ENCODE peak calls at places on chromosomes 1 and 21, in nine cellular contexts. P, U, C, J, R, K, X, V and Z are unnamed samples. For H3K36me3 and H3K9me3, the result is how much of the 10 kb centered on the place peaks cover.

GRCh38 chr1:118615066-118615465 is 373.1 kb downstream of the TBX15 start:
- DNase-seq in P (no peak), U (no peak), C (no peak), J (no peak), R (no peak), K (no peak), X (no peak), V (no peak), Z (no peak)

GRCh38 chr1:204077979-204078696 is 5.2 kb downstream of the SOX13 start:
- DNase-seq in P (no peak), U (peak), C (no peak), J (no peak), R (peak), K (no peak), X (no peak), V (peak), Z (peak)

GRCh38 chr1:200075938-200076546 is 48.5 kb downstream of the NR5A2 start:
- DNase-seq in P (peak), U (peak), C (no peak), J (no peak), R (no peak), K (peak), X (peak), V (no peak), Z (peak)

GRCh38 chr1:25106981-25107642 is 125.2 kb downstream of the SYF2 start:
- DNase-seq in P (no peak), U (no peak), C (no peak), J (no peak), R (no peak), K (no peak), X (no peak), V (no peak), Z (no peak)

GRCh38 chr1:207826557-207827487 is 75.0 kb downstream of the CD46 start:
- DNase-seq in P (no peak), U (peak), C (no peak), J (peak), R (no peak), K (peak), X (no peak), V (no peak), Z (no peak)

GRCh38 chr1:95048332-95048731 is 24.4 kb downstream of the ALG14 start:
- DNase-seq in P (no peak), U (no peak), C (no peak), J (no peak), R (no peak), K (no peak), X (no peak), V (no peak), Z (no peak)

GRCh38 chr21:41659791-41660560 is 106.9 kb downstream of the RIPK4 start:
- DNase-seq in P (peak), U (peak), C (no peak), J (no peak), R (no peak), K (no peak), X (no peak), V (no peak), Z (no peak)

GRCh38 chr1:84406209-84406917 is 8.1 kb downstream of the DNASE2B start:
- DNase-seq in P (no peak), U (no peak), C (no peak), J (no peak), R (no peak), K (no peak), X (peak), V (no peak), Z (no peak)

GRCh38 chr1:150366416-150367296 is 2.7 kb downstream of the RPRD2 start:
- DNase-seq in P (no peak), U (peak), C (no peak), J (no peak), R (no peak), K (no peak), X (no peak), V (no peak), Z (no peak)

GRCh38 chr21:45146801-45147200 is 72.4 kb downstream of the ADARB1 start:
- DNase-seq in P (no peak), U (no peak), C (no peak), J (peak), R (no peak), K (no peak), X (no peak), V (no peak), Z (no peak)

GRCh38 chr1:2894381-2895041 is 93.0 kb upstream of the TTC34 start:
- DNase-seq in P (no peak), U (no peak), C (peak), J (no peak), R (no peak), K (no peak), X (no peak), V (no peak), Z (no peak)

GRCh38 chr1:180247061-180247460 is 17.0 kb downstream of the LHX4 start:
- DNase-seq in P (no peak), U (no peak), C (no peak), J (peak), R (no peak), K (no peak), X (no peak), V (no peak), Z (no peak)

GRCh38 chr1:14808768-14809167 is 210.3 kb downstream of the KAZN start:
- DNase-seq in P (no peak), U (no peak), C (no peak), J (no peak), R (no peak), K (no peak), X (no peak), V (no peak), Z (no peak)

GRCh38 chr1:195550071-195550862 is 1058.0 kb downstream of the KCNT2 start:
- DNase-seq in P (no peak), U (no peak), C (no peak), J (no peak), R (no peak), K (no peak), X (no peak), V (no peak), Z (no peak)

GRCh38 chr1:206461602-206462455 is 8.4 kb upstream of the IKBKE start:
- DNase-seq in P (peak), U (peak), C (peak), J (peak), R (peak), K (peak), X (peak), V (peak), Z (peak)

GRCh38 chr1:245874942-245875580 is 632.0 kb downstream of the SMYD3 start:
- DNase-seq in P (peak), U (peak), C (no peak), J (peak), R (peak), K (peak), X (no peak), V (no peak), Z (no peak)

GRCh38 chr1:211938473-211939080 is 96.8 kb downstream of the INTS7 start:
- DNase-seq in P (no peak), U (no peak), C (no peak), J (no peak), R (no peak), K (no peak), X (no peak), V (no peak), Z (no peak)

GRCh38 chr1:88983791-88984552 is 8.5 kb downstream of the KYAT3 start:
- DNase-seq in P (no peak), U (peak), C (peak), J (no peak), R (peak), K (no peak), X (peak), V (peak), Z (peak)

GRCh38 chr1:60035925-60036324 is 37.6 kb downstream of the C1orf87 start:
- DNase-seq in P (no peak), U (no peak), C (no peak), J (no peak), R (no peak), K (no peak), X (no peak), V (no peak), Z (no peak)

GRCh38 chr1:16998589-16998988 is 13.1 kb downstream of the ATP13A2 start:
- DNase-seq in P (no peak), U (no peak), C (no peak), J (no peak), R (no peak), K (no peak), X (no peak), V (no peak), Z (no peak)

GRCh38 chr1:17004466-17005364 is 7.0 kb downstream of the ATP13A2 start:
- DNase-seq in P (peak), U (no peak), C (no peak), J (no peak), R (no peak), K (no peak), X (no peak), V (no peak), Z (no peak)

GRCh38 chr1:17002524-17002902 is 9.2 kb downstream of the ATP13A2 start:
- DNase-seq in P (no peak), U (no peak), C (no peak), J (no peak), R (no peak), K (no peak), X (no peak), V (no peak), Z (no peak)

GRCh38 chr1:16999863-17000262 is 11.9 kb downstream of the ATP13A2 start:
- DNase-seq in P (no peak), U (no peak), C (no peak), J (no peak), R (no peak), K (no peak), X (no peak), V (no peak), Z (no peak)

DNA sequence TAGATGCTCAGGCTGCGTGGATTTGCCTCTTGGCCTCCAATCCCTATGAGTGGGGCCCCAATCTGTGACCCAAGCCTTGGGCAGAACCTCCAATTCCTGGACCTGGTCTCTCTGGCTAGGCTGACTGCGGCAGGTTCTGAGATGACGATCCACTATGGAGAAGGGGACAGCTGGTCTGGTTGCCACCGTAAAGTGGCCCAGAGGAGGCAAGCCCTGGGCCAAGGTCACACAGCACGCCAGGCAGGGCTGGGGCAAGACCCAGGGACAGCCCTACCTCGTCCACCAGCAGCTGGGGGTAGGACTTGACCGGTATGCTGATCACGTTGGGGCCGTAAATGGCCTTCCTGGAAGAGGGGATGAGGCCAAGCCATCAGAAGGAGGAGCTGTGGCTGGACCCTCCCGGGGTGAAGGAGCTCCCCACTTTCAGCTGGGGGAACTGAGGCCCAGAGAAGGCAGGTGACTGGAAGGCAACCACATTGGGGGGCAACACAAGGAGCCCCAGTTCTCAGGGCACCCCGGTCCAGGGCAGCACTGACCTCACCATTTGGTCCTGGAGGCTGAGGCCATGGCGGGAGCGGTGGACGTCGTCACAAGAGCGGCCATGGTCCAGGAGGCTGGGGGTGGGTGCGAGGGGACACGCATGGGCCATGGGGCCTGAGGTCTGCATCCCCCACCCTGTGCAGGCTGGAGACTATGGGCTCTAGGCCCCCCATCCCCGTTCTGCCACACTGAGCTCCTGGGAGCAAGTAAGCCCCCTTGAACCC is 9.8 kb downstream of the ATP13A2 start:
- DNase-seq in P (no peak), U (no peak), C (no peak), J (no peak), R (no peak), K (no peak), X (no peak), V (no peak), Z (no peak)
- H3K36me3 ChIP-seq in P (half or more), U (under half), C (under half), J (under half), R (under half), K (under half), X (under half), V (under half), Z (under half)

GRCh38 chr21:26421724-26422123 is 151.4 kb downstream of the CYYR1 start:
- DNase-seq in P (no peak), U (no peak), C (no peak), J (no peak), R (no peak), K (no peak), X (no peak), V (no peak), Z (no peak)
- H3K9me3 ChIP-seq in P (under half), U (under half), C (under half), J (under half), R (under half), K (under half), X (under half), V (under half), Z (under half)

GRCh38 chr21:34826818-34827217 is 158.0 kb downstream of the CLIC6 start:
- DNase-seq in P (no peak), U (no peak), C (no peak), J (no peak), R (no peak), K (no peak), X (no peak), V (no peak), Z (no peak)

GRCh38 chr21:34830386-34831140 is 161.8 kb downstream of the CLIC6 start:
- DNase-seq in P (no peak), U (no peak), C (no peak), J (no peak), R (no peak), K (no peak), X (no peak), V (no peak), Z (no peak)

GRCh38 chr21:34824314-34824713 is 155.5 kb downstream of the CLIC6 start:
- DNase-seq in P (no peak), U (no peak), C (no peak), J (no peak), R (no peak), K (no peak), X (no peak), V (no peak), Z (peak)

GRCh38 chr21:34825101-34825500 is 156.3 kb downstream of the CLIC6 start:
- DNase-seq in P (no peak), U (no peak), C (no peak), J (no peak), R (no peak), K (no peak), X (no peak), V (no peak), Z (no peak)

DNA sequence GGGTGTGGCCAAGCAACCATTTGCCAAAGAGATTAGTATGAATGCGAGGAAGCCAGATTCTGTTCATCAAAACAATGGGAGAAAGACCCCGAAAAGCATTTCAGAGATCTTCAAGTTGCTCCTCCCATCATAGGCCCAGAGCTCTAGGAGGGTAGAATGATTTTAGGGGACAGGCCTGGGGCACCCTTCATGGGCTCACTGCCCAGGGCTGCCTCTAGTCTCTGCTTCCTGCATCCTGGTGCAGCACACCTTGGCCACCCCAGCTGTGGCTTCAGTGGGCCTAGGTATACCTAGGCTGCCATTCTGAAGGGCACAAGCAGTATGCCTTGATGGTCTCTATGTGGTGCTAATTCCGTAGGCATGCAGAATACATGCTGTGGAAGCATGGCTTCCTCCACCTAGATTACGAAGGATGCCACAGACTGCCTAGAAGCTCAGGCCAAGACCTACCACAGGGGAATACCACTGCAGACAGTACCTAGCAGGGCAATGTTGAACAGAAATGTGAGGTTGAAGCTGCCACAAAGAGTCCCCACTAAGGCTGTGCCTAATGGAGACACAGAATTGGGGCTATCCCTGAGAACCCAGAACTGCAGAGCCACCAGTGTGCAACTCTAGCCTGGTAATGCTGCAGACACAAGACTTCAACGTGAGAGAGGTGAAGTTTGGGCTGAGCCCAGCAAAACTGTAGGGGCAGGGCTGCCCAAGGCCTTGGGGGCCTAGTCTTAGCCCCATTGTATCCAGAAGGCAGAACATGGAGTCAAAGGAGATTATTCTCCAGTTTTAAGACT is 158.8 kb downstream of the CLIC6 start:
- DNase-seq in P (no peak), U (no peak), C (no peak), J (no peak), R (no peak), K (no peak), X (no peak), V (no peak), Z (no peak)
- H3K36me3 ChIP-seq in P (half or more), U (under half), C (under half), J (under half), R (under half), K (under half), X (under half), V (under half), Z (under half)

GRCh38 chr1:71156633-71157032 is 75.8 kb upstream of the ZRANB2 start:
- DNase-seq in P (no peak), U (peak), C (no peak), J (no peak), R (no peak), K (no peak), X (no peak), V (no peak), Z (no peak)
- H3K9me3 ChIP-seq in P (under half), U (under half), C (under half), J (under half), R (under half), K (under half), X (under half), V (under half), Z (under half)

GRCh38 chr1:54037476-54037875 is 15.5 kb downstream of the TMEM59 start:
- DNase-seq in P (no peak), U (peak), C (no peak), J (no peak), R (no peak), K (no peak), X (no peak), V (no peak), Z (no peak)
- H3K36me3 ChIP-seq in P (under half), U (under half), C (half or more), J (half or more), R (half or more), K (under half), X (under half), V (half or more), Z (half or more)

GRCh38 chr1:247713753-247714152 is 2.7 kb downstream of the OR6F1 start:
- DNase-seq in P (no peak), U (no peak), C (no peak), J (no peak), R (no peak), K (no peak), X (no peak), V (no peak), Z (no peak)
- H3K9me3 ChIP-seq in P (under half), U (under half), C (under half), J (under half), R (under half), K (under half), X (under half), V (under half), Z (under half)

GRCh38 chr1:116762781-116763115 is 8.5 kb downstream of the CD2 start:
- DNase-seq in P (no peak), U (no peak), C (no peak), J (no peak), R (no peak), K (no peak), X (no peak), V (no peak), Z (no peak)

GRCh38 chr1:116760487-116760886 is 6.3 kb downstream of the CD2 start:
- DNase-seq in P (no peak), U (no peak), C (no peak), J (no peak), R (no peak), K (no peak), X (no peak), V (no peak), Z (no peak)

GRCh38 chr1:116762281-116762680 is 8.1 kb downstream of the CD2 start:
- DNase-seq in P (no peak), U (no peak), C (no peak), J (no peak), R (no peak), K (no peak), X (no peak), V (no peak), Z (no peak)

GRCh38 chr1:116759636-116760035 is 5.4 kb downstream of the CD2 start:
- DNase-seq in P (no peak), U (no peak), C (no peak), J (no peak), R (no peak), K (no peak), X (no peak), V (no peak), Z (no peak)

GRCh38 chr1:116760996-116761665 is 6.9 kb downstream of the CD2 start:
- DNase-seq in P (no peak), U (no peak), C (no peak), J (no peak), R (no peak), K (no peak), X (no peak), V (no peak), Z (no peak)
- H3K36me3 ChIP-seq in P (under half), U (under half), C (half or more), J (under half), R (under half), K (under half), X (under half), V (under half), Z (under half)

GRCh38 chr1:30295674-30296073 is 427.7 kb downstream of the MATN1 start:
- DNase-seq in P (no peak), U (no peak), C (no peak), J (no peak), R (no peak), K (no peak), X (no peak), V (no peak), Z (no peak)
- H3K9me3 ChIP-seq in P (under half), U (under half), C (under half), J (under half), R (under half), K (under half), X (under half), V (under half), Z (under half)

GRCh38 chr1:8652607-8653046 is 164.8 kb downstream of the RERE start:
- DNase-seq in P (no peak), U (no peak), C (no peak), J (no peak), R (no peak), K (no peak), X (no peak), V (no peak), Z (no peak)
- H3K36me3 ChIP-seq in P (under half), U (under half), C (under half), J (under half), R (under half), K (under half), X (under half), V (half or more), Z (under half)

GRCh38 chr21:40555129-40555528 is 291.8 kb downstream of the DSCAM start:
- DNase-seq in P (no peak), U (no peak), C (no peak), J (no peak), R (no peak), K (no peak), X (no peak), V (no peak), Z (no peak)

GRCh38 chr21:40548134-40548533 is 298.8 kb downstream of the DSCAM start:
- DNase-seq in P (no peak), U (no peak), C (no peak), J (no peak), R (no peak), K (no peak), X (no peak), V (no peak), Z (no peak)

GRCh38 chr21:40556442-40556968 is 290.5 kb downstream of the DSCAM start:
- DNase-seq in P (no peak), U (no peak), C (no peak), J (no peak), R (no peak), K (no peak), X (no peak), V (no peak), Z (no peak)

DNA sequence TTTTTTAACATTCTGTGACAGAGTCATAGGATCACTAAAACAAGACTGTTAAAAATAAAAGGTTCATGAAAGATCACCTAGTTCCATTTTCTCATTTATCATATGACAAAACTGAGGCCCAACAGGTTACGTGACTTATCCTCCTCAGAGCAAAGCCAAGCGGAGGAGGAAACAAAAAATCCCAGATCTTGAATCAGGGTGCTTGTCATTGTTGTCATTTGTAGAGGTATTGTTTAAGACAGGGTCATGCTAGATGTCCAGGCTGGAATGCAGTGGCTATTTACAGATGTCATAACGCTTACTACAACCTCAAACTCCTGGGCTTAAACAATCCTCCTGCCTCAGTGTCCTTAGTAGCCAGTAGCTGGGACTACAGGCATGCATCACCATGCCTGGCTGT is 293.2 kb downstream of the DSCAM start:
- DNase-seq in P (no peak), U (no peak), C (no peak), J (no peak), R (no peak), K (no peak), X (no peak), V (no peak), Z (no peak)
- H3K9me3 ChIP-seq in P (under half), U (under half), C (under half), J (under half), R (under half), K (under half), X (under half), V (under half), Z (under half)